ENCODE peak calls at places on chromosomes 12 and 14, in ten cellular contexts. A is activated CD8-positive, alpha-beta T cell treated with anti-CD3 and anti-CD28 coated beads, Interleukin-2, amount 10 ng/mL, durations not matched to agents 7 days and 5 days; H is K562; D is tibial artery; P is GM04504; T is EL; F is kidney tubule cell; W is CD8-positive, alpha-beta memory T cell; E is NCI-H345; V is pancreas. R is an unnamed sample.

GRCh38 chr14:105192866-105193731 is 12.0 kb upstream of the NUDT14 start:
- DNase-seq in W (no peak), H (no peak), E (no peak), P (no peak), D (no peak), T (peak), F (no peak), V (no peak), A (no peak), R (no peak)

GRCh38 chr14:52551696-52552062 is 626 bp downstream of the TXNDC16 start:
- DNase-seq in F (peak), P (no peak), T (peak), E (peak), A (no peak), D (no peak), H (no peak), W (peak), V (no peak), R (no peak)

GRCh38 chr12:20508362-20508761 is 140.0 kb downstream of the PDE3A start:
- DNase-seq in T (peak), W (no peak), E (no peak), P (no peak), A (no peak), H (no peak), D (no peak), V (no peak), F (no peak), R (no peak)

GRCh38 chr14:23561873-23562821 is 5.4 kb downstream of the AP1G2 start:
- DNase-seq in D (no peak), P (no peak), E (no peak), A (no peak), H (no peak), F (no peak), W (no peak), T (no peak), V (no peak), R (no peak)

GRCh38 chr14:101839236-101839635 is 77.7 kb downstream of the PPP2R5C start:
- DNase-seq in F (peak), W (peak), A (peak), H (no peak), P (no peak), T (no peak), D (no peak), V (no peak), E (no peak), R (no peak)

GRCh38 chr12:85275359-85275758 is 4.7 kb upstream of the ALX1 start:
- DNase-seq in W (no peak), V (no peak), H (no peak), D (no peak), E (no peak), A (no peak), F (no peak), P (no peak), T (no peak), R (no peak)

GRCh38 chr14:86055512-86055911 is 525.6 kb downstream of the FLRT2 start:
- DNase-seq in F (no peak), T (peak), V (no peak), D (no peak), H (no peak), A (no peak), W (peak), E (peak), P (no peak), R (no peak)

GRCh38 chr12:99552022-99552421 is 95.5 kb upstream of the GARIN6 start:
- DNase-seq in E (no peak), A (no peak), P (no peak), H (no peak), F (no peak), V (no peak), D (no peak), T (no peak), W (no peak), R (no peak)

GRCh38 chr14:94686511-94687160 is 74.4 kb downstream of the SERPINA3 start:
- DNase-seq in H (no peak), T (no peak), F (no peak), D (no peak), V (no peak), A (no peak), W (no peak), E (no peak), P (no peak), R (no peak)

GRCh38 chr12:131092911-131093901 is 139.5 kb downstream of the ADGRD1 start:
- DNase-seq in V (no peak), F (peak), E (no peak), P (no peak), W (no peak), D (peak), T (no peak), A (peak), H (no peak), R (peak)

GRCh38 chr12:15763336-15763735 is 25.9 kb downstream of the EPS8 start:
- DNase-seq in W (no peak), H (no peak), T (no peak), V (no peak), A (no peak), D (no peak), F (no peak), P (no peak), E (no peak), R (no peak)

GRCh38 chr12:7289743-7290142 is 14.1 kb upstream of the ACSM4 start:
- DNase-seq in W (no peak), F (no peak), E (no peak), P (no peak), T (no peak), D (no peak), A (no peak), H (no peak), V (no peak), R (no peak)